ENCODE peak calls at places on chromosome 12, in seven cellular contexts. J, R, X, W, B, K and Q are unnamed samples.

GRCh38 chr12:4107436-4107878 is 166.1 kb upstream of the CCND2 start:
- DNase-seq in J (no peak), R (peak; percentile 25), X (peak; percentile 56), W (peak; percentile 25), B (peak; percentile 27), K (no peak), Q (peak; percentile 57)

GRCh38 chr12:84911331-84912190 is 1.0 kb downstream of the SLC6A15 start:
- DNase-seq in J (peak; percentile 37), R (peak; percentile 35), X (peak; percentile 94), W (peak; percentile 90), B (peak; percentile 24), K (no peak), Q (peak; percentile 56)

GRCh38 chr12:92503029-92503931 is 199.5 kb upstream of the PLEKHG7 start:
- DNase-seq in J (peak; percentile 83), R (peak; percentile 20), X (no peak), W (no peak), B (peak; percentile 70), K (no peak), Q (no peak)

GRCh38 chr12:3496964-3497363 is 6.0 kb downstream of the PRMT8 start:
- DNase-seq in J (peak; percentile 54), R (no peak), X (no peak), W (peak; percentile 47), B (no peak), K (no peak), Q (no peak)

GRCh38 chr12:122848471-122849351 is 13.5 kb downstream of the HIP1R start:
- DNase-seq in J (no peak), R (no peak), X (no peak), W (no peak), B (no peak), K (no peak), Q (no peak)

GRCh38 chr12:112536367-112536730 is 117.6 kb downstream of the PTPN11 start:
- DNase-seq in J (no peak), R (no peak), X (no peak), W (no peak), B (no peak), K (no peak), Q (no peak)

GRCh38 chr12:52807544-52808470 is 6.1 kb downstream of the KRT4 start:
- DNase-seq in J (no peak), R (no peak), X (no peak), W (no peak), B (no peak), K (no peak), Q (no peak)

GRCh38 chr12:124410354-124411175 is 115.7 kb downstream of the RFLNA start:
- DNase-seq in J (peak; percentile 13), R (no peak), X (peak; percentile 60), W (peak; percentile 48), B (no peak), K (peak; percentile 39), Q (no peak)

GRCh38 chr12:9597365-9597764 is 10.4 kb downstream of the KLRB1 start:
- DNase-seq in J (no peak), R (no peak), X (no peak), W (no peak), B (no peak), K (no peak), Q (no peak)

GRCh38 chr12:56071648-56072047 is 8.3 kb upstream of the ERBB3 start:
- DNase-seq in J (no peak), R (no peak), X (no peak), W (no peak), B (peak; percentile 8), K (no peak), Q (no peak)

GRCh38 chr12:117045998-117046374 is 53.2 kb downstream of the TESC start:
- DNase-seq in J (peak; percentile 63), R (no peak), X (no peak), W (peak; percentile 74), B (no peak), K (no peak), Q (no peak)

GRCh38 chr12:113040722-113041168 is 15.8 kb upstream of the DTX1 start:
- DNase-seq in J (no peak), R (no peak), X (no peak), W (peak; percentile 58), B (peak; percentile 98), K (peak; percentile 82), Q (no peak)

GRCh38 chr12:20475542-20475941 is 107.2 kb downstream of the PDE3A start:
- DNase-seq in J (no peak), R (no peak), X (no peak), W (no peak), B (no peak), K (no peak), Q (no peak)

GRCh38 chr12:128942960-128943477 is 89.7 kb downstream of the GLT1D1 start:
- DNase-seq in J (peak; percentile 85), R (no peak), X (no peak), W (no peak), B (no peak), K (no peak), Q (no peak)

GRCh38 chr12:58812229-58812628 is 108.1 kb downstream of the LRIG3 start:
- DNase-seq in J (no peak), R (no peak), X (no peak), W (peak; percentile 30), B (no peak), K (no peak), Q (no peak)

GRCh38 chr12:51415931-51416330 is 8.7 kb upstream of the SLC4A8 start:
- DNase-seq in J (no peak), R (no peak), X (no peak), W (no peak), B (peak; percentile 37), K (no peak), Q (no peak)

GRCh38 chr12:67070307-67070600 is 198.9 kb upstream of the CAND1 start:
- DNase-seq in J (no peak), R (no peak), X (no peak), W (peak; percentile 22), B (no peak), K (no peak), Q (no peak)

GRCh38 chr12:50520808-50521207 is 16.0 kb downstream of the DIP2B start:
- DNase-seq in J (no peak), R (no peak), X (no peak), W (no peak), B (no peak), K (no peak), Q (no peak)

GRCh38 chr12:85872497-85873091 is 1.5 kb upstream of the NTS start:
- DNase-seq in J (peak; percentile 58), R (no peak), X (no peak), W (no peak), B (peak; percentile 72), K (no peak), Q (peak; percentile 6)